ENCODE peak calls at places on chromosome 18, in nine cellular contexts. One of them, this sample, is unnamed.

GRCh38 chr18:7349181-7349837 is 118.4 kb downstream of the LRRC30 start:
- DNase-seq in coronary artery: no peak
- DNase-seq in tibial nerve: no peak
- DNase-seq in CD8-positive, alpha-beta T cell: no peak
- DNase-seq in AG10803: no peak
- DNase-seq in heart left ventricle: no peak
- DNase-seq in left lung: no peak
- DNase-seq in fibroblast of pulmonary artery: peak; percentile 8
- DNase-seq in Peyer's patch: no peak
- DNase-seq in this sample: no peak

GRCh38 chr18:54612237-54612636 is 21.2 kb downstream of the DYNAP start:
- DNase-seq in CD8-positive, alpha-beta T cell: no peak
- DNase-seq in heart left ventricle: no peak
- DNase-seq in AG10803: peak; percentile 3
- DNase-seq in left lung: peak; percentile 37
- DNase-seq in tibial nerve: no peak
- DNase-seq in Peyer's patch: no peak
- DNase-seq in coronary artery: no peak
- DNase-seq in fibroblast of pulmonary artery: no peak
- DNase-seq in this sample: peak; percentile 26

GRCh38 chr18:50716902-50717301 is 102.9 kb downstream of the MRO start:
- DNase-seq in Peyer's patch: no peak
- DNase-seq in heart left ventricle: no peak
- DNase-seq in AG10803: no peak
- DNase-seq in tibial nerve: no peak
- DNase-seq in CD8-positive, alpha-beta T cell: no peak
- DNase-seq in fibroblast of pulmonary artery: no peak
- DNase-seq in coronary artery: no peak
- DNase-seq in left lung: no peak
- DNase-seq in this sample: peak; percentile 1

GRCh38 chr18:78754311-78755043 is 225.1 kb upstream of the SALL3 start:
- DNase-seq in left lung: peak; percentile 6
- DNase-seq in Peyer's patch: no peak
- DNase-seq in fibroblast of pulmonary artery: no peak
- DNase-seq in CD8-positive, alpha-beta T cell: no peak
- DNase-seq in heart left ventricle: no peak
- DNase-seq in AG10803: no peak
- DNase-seq in coronary artery: peak; percentile 55
- DNase-seq in tibial nerve: no peak
- DNase-seq in this sample: no peak

GRCh38 chr18:55503167-55503820 is 84.7 kb downstream of the TCF4 start:
- DNase-seq in fibroblast of pulmonary artery: no peak
- DNase-seq in tibial nerve: no peak
- DNase-seq in left lung: no peak
- DNase-seq in CD8-positive, alpha-beta T cell: no peak
- DNase-seq in Peyer's patch: no peak
- DNase-seq in coronary artery: no peak
- DNase-seq in heart left ventricle: no peak
- DNase-seq in AG10803: no peak
- DNase-seq in this sample: no peak

GRCh38 chr18:54962919-54963645 is 3.8 kb upstream of the CCDC68 start:
- DNase-seq in tibial nerve: no peak
- DNase-seq in coronary artery: no peak
- DNase-seq in left lung: no peak
- DNase-seq in AG10803: no peak
- DNase-seq in heart left ventricle: no peak
- DNase-seq in fibroblast of pulmonary artery: no peak
- DNase-seq in Peyer's patch: no peak
- DNase-seq in CD8-positive, alpha-beta T cell: no peak
- DNase-seq in this sample: no peak

GRCh38 chr18:77702686-77703085 is 453.0 kb downstream of the GALR1 start:
- DNase-seq in fibroblast of pulmonary artery: peak; percentile 10
- DNase-seq in CD8-positive, alpha-beta T cell: no peak
- DNase-seq in Peyer's patch: no peak
- DNase-seq in heart left ventricle: no peak
- DNase-seq in coronary artery: no peak
- DNase-seq in left lung: no peak
- DNase-seq in AG10803: peak; percentile 1
- DNase-seq in tibial nerve: no peak
- DNase-seq in this sample: peak; percentile 8

GRCh38 chr18:8995096-8995495 is 107.4 kb upstream of the NDUFV2 start:
- DNase-seq in fibroblast of pulmonary artery: no peak
- DNase-seq in coronary artery: no peak
- DNase-seq in CD8-positive, alpha-beta T cell: no peak
- DNase-seq in heart left ventricle: no peak
- DNase-seq in tibial nerve: no peak
- DNase-seq in left lung: no peak
- DNase-seq in AG10803: no peak
- DNase-seq in Peyer's patch: no peak
- DNase-seq in this sample: no peak

GRCh38 chr18:46397174-46397573 is 259.8 kb downstream of the LOXHD1 start:
- DNase-seq in Peyer's patch: no peak
- DNase-seq in tibial nerve: no peak
- DNase-seq in AG10803: no peak
- DNase-seq in heart left ventricle: no peak
- DNase-seq in coronary artery: no peak
- DNase-seq in left lung: no peak
- DNase-seq in fibroblast of pulmonary artery: no peak
- DNase-seq in CD8-positive, alpha-beta T cell: no peak
- DNase-seq in this sample: no peak

GRCh38 chr18:10114727-10115463 is 201.1 kb downstream of the VAPA start:
- DNase-seq in left lung: no peak
- DNase-seq in AG10803: no peak
- DNase-seq in fibroblast of pulmonary artery: no peak
- DNase-seq in coronary artery: no peak
- DNase-seq in Peyer's patch: no peak
- DNase-seq in tibial nerve: no peak
- DNase-seq in CD8-positive, alpha-beta T cell: no peak
- DNase-seq in heart left ventricle: no peak
- DNase-seq in this sample: no peak

GRCh38 chr18:46632401-46633089 is 24.5 kb downstream of the LOXHD1 start:
- DNase-seq in left lung: no peak
- DNase-seq in Peyer's patch: no peak
- DNase-seq in heart left ventricle: no peak
- DNase-seq in CD8-positive, alpha-beta T cell: no peak
- DNase-seq in coronary artery: peak; percentile 33
- DNase-seq in fibroblast of pulmonary artery: peak; percentile 32
- DNase-seq in tibial nerve: no peak
- DNase-seq in AG10803: peak; percentile 2
- DNase-seq in this sample: peak; percentile 34

GRCh38 chr18:32470713-32471633 is at the start of gene GAREM1:
- DNase-seq in Peyer's patch: peak; percentile 51
- DNase-seq in left lung: peak; percentile 95
- DNase-seq in tibial nerve: peak; percentile 89
- DNase-seq in fibroblast of pulmonary artery: peak; percentile 99
- DNase-seq in coronary artery: peak; percentile 97
- DNase-seq in AG10803: peak; percentile 95
- DNase-seq in heart left ventricle: peak; percentile 93
- DNase-seq in CD8-positive, alpha-beta T cell: peak; percentile 78
- DNase-seq in this sample: peak; percentile 99
- TF ChIP-seq CTCF in Peyer's patch: peak; percentile 93
- TF ChIP-seq CTCF in left lung: peak; percentile 52
- TF ChIP-seq CTCF in tibial nerve: peak; percentile 96
- TF ChIP-seq CTCF in fibroblast of pulmonary artery: peak; percentile 44
- TF ChIP-seq CTCF in coronary artery: peak; percentile 58
- TF ChIP-seq CTCF in AG10803: peak; percentile 54
- TF ChIP-seq CTCF in heart left ventricle: peak; percentile 88
- TF ChIP-seq CTCF in CD8-positive, alpha-beta T cell: no peak
- TF ChIP-seq CTCF in this sample: peak; percentile 56

DNA sequence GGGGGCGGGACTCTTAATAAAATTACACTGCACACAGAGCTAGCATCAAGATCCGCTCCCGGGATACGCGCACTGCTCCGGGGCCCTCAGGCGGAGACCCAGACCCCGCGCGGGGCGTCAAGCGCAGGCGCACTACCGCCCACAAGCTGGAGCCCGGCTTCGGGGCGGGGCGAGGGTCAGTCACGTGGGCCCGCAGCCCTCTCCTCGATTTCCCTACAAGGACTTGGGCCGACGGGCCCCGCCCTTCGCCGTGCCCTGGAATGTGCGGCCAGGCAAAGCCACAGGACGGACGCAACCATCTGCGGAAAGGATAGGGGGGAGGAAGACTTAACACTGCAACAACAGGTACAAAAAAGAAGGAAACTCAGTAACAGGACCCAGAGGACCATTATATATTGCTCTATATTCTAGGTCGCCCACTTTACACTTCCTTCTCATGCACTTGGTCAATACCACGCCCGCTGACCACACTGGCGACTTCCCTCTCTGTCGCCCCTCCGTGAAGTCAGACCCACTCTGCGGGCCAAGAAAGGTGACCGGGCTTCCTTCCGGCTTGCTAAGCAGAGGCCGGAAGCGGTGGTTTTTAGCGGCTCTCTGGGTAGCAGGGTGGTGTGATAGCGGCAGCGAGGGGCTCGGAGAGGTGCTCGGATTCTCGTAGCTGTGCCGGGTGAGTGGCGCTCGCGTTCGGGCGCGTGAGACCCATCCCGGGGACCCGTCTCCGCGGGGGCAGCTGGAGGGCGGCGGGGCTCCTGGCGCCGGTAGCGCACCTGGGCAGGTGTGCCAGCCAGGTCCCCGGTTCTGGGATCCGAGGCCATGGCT is at the start of gene MYL12A:
- DNase-seq in left lung: peak; percentile 99
- DNase-seq in Peyer's patch: peak; percentile 95
- DNase-seq in AG10803: peak; percentile 99
- DNase-seq in heart left ventricle: peak; percentile 98
- DNase-seq in fibroblast of pulmonary artery: peak; percentile 99
- DNase-seq in coronary artery: peak; percentile 98
- DNase-seq in tibial nerve: peak; percentile 93
- DNase-seq in CD8-positive, alpha-beta T cell: peak; percentile 86
- DNase-seq in this sample: peak; percentile 100
- H3K4me3 ChIP-seq in left lung: peak within 1 kb of the TSS; percentile 90
- H3K4me3 ChIP-seq in Peyer's patch: peak within 1 kb of the TSS; percentile 76
- H3K4me3 ChIP-seq in AG10803: peak within 1 kb of the TSS; percentile 93
- H3K4me3 ChIP-seq in heart left ventricle: peak within 1 kb of the TSS; percentile 68
- H3K4me3 ChIP-seq in fibroblast of pulmonary artery: peak within 1 kb of the TSS; percentile 91
- H3K4me3 ChIP-seq in coronary artery: peak within 1 kb of the TSS; percentile 96
- H3K4me3 ChIP-seq in tibial nerve: peak within 1 kb of the TSS; percentile 100
- H3K4me3 ChIP-seq in CD8-positive, alpha-beta T cell: peak within 1 kb of the TSS; percentile 77
- H3K4me3 ChIP-seq in this sample: peak within 1 kb of the TSS; percentile 100

DNA sequence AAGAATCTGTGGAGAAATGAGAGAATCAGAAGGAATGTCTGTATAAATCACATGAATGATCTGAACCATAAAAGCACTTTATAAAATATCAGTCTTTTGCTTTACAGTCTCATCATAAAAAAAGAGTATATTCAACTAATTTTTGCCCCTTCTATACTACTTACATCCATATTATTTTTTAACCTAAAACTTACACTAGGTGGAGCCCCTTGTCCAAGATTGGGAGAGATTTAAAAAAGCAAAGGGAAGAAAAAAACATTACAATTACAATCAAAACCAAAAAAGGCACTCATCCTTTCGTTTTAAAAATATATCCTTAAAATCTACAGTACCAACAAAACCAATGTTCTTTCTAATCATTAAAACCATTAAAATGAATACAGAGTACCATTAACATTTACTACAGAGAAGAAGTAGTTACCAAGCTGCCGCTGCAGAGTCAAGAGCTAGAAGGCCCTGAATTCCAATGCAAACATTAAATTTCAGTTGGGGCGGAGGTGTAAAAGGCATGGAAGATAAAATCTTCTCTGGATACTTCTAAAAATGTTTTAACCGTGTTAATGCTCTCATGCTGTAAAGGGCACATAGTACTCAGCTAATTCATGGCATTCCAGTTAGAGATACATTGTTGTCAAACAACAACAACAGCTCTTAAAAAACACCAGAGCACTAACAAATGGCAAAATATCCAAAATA is 56.7 kb upstream of the EPB41L3 start:
- DNase-seq in CD8-positive, alpha-beta T cell: no peak
- DNase-seq in coronary artery: no peak
- DNase-seq in heart left ventricle: no peak
- DNase-seq in Peyer's patch: no peak
- DNase-seq in left lung: no peak
- DNase-seq in fibroblast of pulmonary artery: peak; percentile 49
- DNase-seq in AG10803: peak; percentile 20
- DNase-seq in tibial nerve: no peak
- DNase-seq in this sample: peak; percentile 51
- TF ChIP-seq CTCF in CD8-positive, alpha-beta T cell: no peak
- TF ChIP-seq CTCF in coronary artery: no peak
- TF ChIP-seq CTCF in heart left ventricle: peak; percentile 28
- TF ChIP-seq CTCF in Peyer's patch: peak; percentile 60
- TF ChIP-seq CTCF in left lung: peak; percentile 35
- TF ChIP-seq CTCF in fibroblast of pulmonary artery: peak; percentile 47
- TF ChIP-seq CTCF in AG10803: peak; percentile 51
- TF ChIP-seq CTCF in tibial nerve: peak; percentile 47
- TF ChIP-seq CTCF in this sample: peak; percentile 33

GRCh38 chr18:36186461-36187137 is 698 bp upstream of the MOCOS start:
- DNase-seq in CD8-positive, alpha-beta T cell: no peak
- DNase-seq in coronary artery: no peak
- DNase-seq in tibial nerve: no peak
- DNase-seq in AG10803: peak; percentile 26
- DNase-seq in heart left ventricle: peak; percentile 39
- DNase-seq in Peyer's patch: peak; percentile 30
- DNase-seq in fibroblast of pulmonary artery: no peak
- DNase-seq in left lung: peak; percentile 72
- DNase-seq in this sample: peak; percentile 13

GRCh38 chr18:36189486-36189885 is 2.2 kb downstream of the MOCOS start:
- DNase-seq in coronary artery: no peak
- DNase-seq in Peyer's patch: no peak
- DNase-seq in CD8-positive, alpha-beta T cell: no peak
- DNase-seq in left lung: no peak
- DNase-seq in AG10803: no peak
- DNase-seq in fibroblast of pulmonary artery: no peak
- DNase-seq in heart left ventricle: no peak
- DNase-seq in tibial nerve: no peak
- DNase-seq in this sample: no peak

GRCh38 chr18:36187138-36187825 is at the start of gene MOCOS:
- DNase-seq in fibroblast of pulmonary artery: peak; percentile 54
- DNase-seq in coronary artery: peak; percentile 90
- DNase-seq in heart left ventricle: peak; percentile 79
- DNase-seq in CD8-positive, alpha-beta T cell: no peak
- DNase-seq in Peyer's patch: peak; percentile 53
- DNase-seq in AG10803: peak; percentile 58
- DNase-seq in left lung: peak; percentile 86
- DNase-seq in tibial nerve: peak; percentile 62
- DNase-seq in this sample: peak; percentile 53

GRCh38 chr18:36187826-36188721 is 777 bp downstream of the MOCOS start:
- DNase-seq in coronary artery: no peak
- DNase-seq in CD8-positive, alpha-beta T cell: no peak
- DNase-seq in heart left ventricle: no peak
- DNase-seq in AG10803: peak; percentile 81
- DNase-seq in left lung: no peak
- DNase-seq in Peyer's patch: no peak
- DNase-seq in fibroblast of pulmonary artery: no peak
- DNase-seq in tibial nerve: no peak
- DNase-seq in this sample: no peak

GRCh38 chr18:36188912-36189311 is 1.6 kb downstream of the MOCOS start:
- DNase-seq in fibroblast of pulmonary artery: no peak
- DNase-seq in CD8-positive, alpha-beta T cell: no peak
- DNase-seq in heart left ventricle: no peak
- DNase-seq in AG10803: no peak
- DNase-seq in tibial nerve: no peak
- DNase-seq in coronary artery: no peak
- DNase-seq in Peyer's patch: no peak
- DNase-seq in left lung: no peak
- DNase-seq in this sample: no peak
- H3K4me3 ChIP-seq in fibroblast of pulmonary artery: peak overlapping the region; percentile 17
- H3K4me3 ChIP-seq in CD8-positive, alpha-beta T cell: no peak overlapping the region
- H3K4me3 ChIP-seq in heart left ventricle: no peak overlapping the region
- H3K4me3 ChIP-seq in AG10803: no peak overlapping the region
- H3K4me3 ChIP-seq in tibial nerve: no peak overlapping the region
- H3K4me3 ChIP-seq in coronary artery: no peak overlapping the region
- H3K4me3 ChIP-seq in Peyer's patch: no peak overlapping the region
- H3K4me3 ChIP-seq in left lung: no peak overlapping the region
- H3K4me3 ChIP-seq in this sample: no peak overlapping the region

This sample was measured in cardiac fibroblast.